ENCODE peak calls at places on chromosomes 5 and 9, in eight cellular contexts. S, K, I, X, J, E, T and F are unnamed samples.

GRCh38 chr5:22918511-22918910 is 65.4 kb upstream of the CDH12 start:
- DNase-seq in S (no peak), I (no peak), E (no peak), J (no peak), K (no peak), T (no peak), X (no peak), F (no peak)

GRCh38 chr9:135588371-135588770 is 26.8 kb downstream of the PAEP start:
- DNase-seq in S (no peak), X (no peak), J (no peak), E (no peak), I (no peak), K (no peak), T (no peak), F (no peak)

GRCh38 chr5:159878988-159879471 is 37.3 kb upstream of the ADRA1B start:
- DNase-seq in T (no peak), S (no peak), J (peak), K (no peak), E (peak), I (peak), X (peak), F (no peak)

GRCh38 chr9:130276955-130277354 is 11.4 kb downstream of the HMCN2 start:
- DNase-seq in K (no peak), E (no peak), J (no peak), S (no peak), X (no peak), I (no peak), T (no peak), F (no peak)

GRCh38 chr5:31663519-31663918 is 24.6 kb downstream of the PDZD2 start:
- DNase-seq in K (no peak), X (no peak), E (no peak), J (peak), T (no peak), I (no peak), S (no peak), F (no peak)

GRCh38 chr5:65742565-65743231 is 20.7 kb downstream of the NLN start:
- DNase-seq in J (peak), S (no peak), E (peak), T (no peak), K (no peak), I (peak), X (peak), F (peak)

GRCh38 chr9:4417578-4418325 is 72.5 kb upstream of the SLC1A1 start:
- DNase-seq in K (no peak), S (no peak), I (no peak), J (peak), X (no peak), T (no peak), E (no peak), F (no peak)

GRCh38 chr9:6367128-6367741 is 39.1 kb downstream of the TPD52L3 start:
- DNase-seq in T (no peak), J (no peak), E (no peak), S (no peak), I (no peak), K (no peak), X (no peak), F (no peak)

GRCh38 chr5:61805101-61805500 is 473.0 kb downstream of the ZSWIM6 start:
- DNase-seq in I (no peak), K (no peak), X (peak), J (peak), S (no peak), E (no peak), T (no peak), F (no peak)

GRCh38 chr9:21782207-21782606 is 20.2 kb upstream of the MTAP start:
- DNase-seq in E (no peak), J (no peak), S (no peak), T (no peak), X (no peak), K (no peak), I (no peak), F (no peak)

GRCh38 chr5:35900997-35901396 is 37.4 kb downstream of the CAPSL start:
- DNase-seq in X (no peak), T (no peak), K (no peak), I (no peak), S (no peak), J (no peak), E (no peak), F (no peak)

GRCh38 chr9:107712390-107712789 is 222.8 kb upstream of the KLF4 start:
- DNase-seq in X (peak), S (no peak), T (no peak), K (no peak), J (peak), I (no peak), E (no peak), F (no peak)

GRCh38 chr5:122319897-122320296 is 7.9 kb downstream of the SNCAIP start:
- DNase-seq in J (no peak), X (no peak), E (no peak), T (no peak), I (no peak), S (no peak), K (no peak), F (no peak)

GRCh38 chr5:149575131-149575530 is 6.2 kb upstream of the ARHGEF37 start:
- DNase-seq in E (no peak), K (no peak), X (no peak), T (no peak), I (no peak), S (no peak), J (no peak), F (no peak)

GRCh38 chr9:74824654-74825053 is 63.1 kb downstream of the TRPM6 start:
- DNase-seq in J (peak), I (no peak), E (no peak), S (no peak), T (no peak), K (no peak), X (peak), F (no peak)